ENCODE peak calls at places on chromosomes 13 and 19, in nine cellular contexts. Z, E, Y, F, A, G, I, L and P are unnamed samples.

GRCh38 chr13:111941845-111942447 is 125.0 kb upstream of the SOX1 start:
- DNase-seq in Y (no peak), E (no peak), G (no peak), A (no peak), L (no peak), F (no peak), Z (no peak), I (no peak), P (no peak)

GRCh38 chr19:416416-416815 is 7.5 kb upstream of the C2CD4C start:
- DNase-seq in E (no peak), A (no peak), F (no peak), L (no peak), Z (no peak), Y (no peak), G (no peak), I (no peak), P (no peak)

GRCh38 chr13:96581741-96582140 is 412.5 kb downstream of the OXGR1 start:
- DNase-seq in G (no peak), E (no peak), F (no peak), I (no peak), A (no peak), Z (no peak), Y (no peak), L (no peak), P (no peak)

GRCh38 chr13:76516013-76516412 is 370.2 kb downstream of the KCTD12 start:
- DNase-seq in I (peak; percentile 89), A (no peak), L (no peak), E (peak; percentile 95), Y (peak; percentile 3), G (no peak), Z (no peak), F (peak; percentile 45), P (no peak)

GRCh38 chr13:107835339-107836018 is 379.9 kb downstream of the LIG4 start:
- DNase-seq in G (no peak), F (no peak), Y (peak; percentile 26), E (peak; percentile 3), A (no peak), L (no peak), Z (no peak), I (peak; percentile 48), P (no peak)

GRCh38 chr19:55646889-55647731 is 902 bp upstream of the CCDC106 start:
- DNase-seq in L (no peak), E (no peak), I (no peak), Z (no peak), F (no peak), Y (no peak), A (no peak), G (no peak), P (no peak)

GRCh38 chr13:46058268-46058667 is 5.7 kb upstream of the ZC3H13 start:
- DNase-seq in F (no peak), Z (no peak), E (no peak), L (no peak), Y (no peak), I (no peak), G (no peak), A (no peak), P (no peak)

GRCh38 chr13:49655906-49656305 is 27.6 kb downstream of the ARL11 start:
- DNase-seq in Y (no peak), A (no peak), G (no peak), E (peak; percentile 38), I (peak; percentile 53), Z (no peak), F (no peak), L (no peak), P (no peak)

GRCh38 chr13:75792526-75793187 is 156.5 kb downstream of the LMO7 start:
- DNase-seq in F (no peak), Y (peak; percentile 9), A (no peak), G (peak; percentile 27), Z (no peak), I (no peak), L (no peak), E (peak; percentile 48), P (no peak)

GRCh38 chr13:51626749-51627148 is 42.5 kb downstream of the WDFY2 start:
- DNase-seq in Z (no peak), I (no peak), E (peak; percentile 52), F (no peak), Y (no peak), L (no peak), G (no peak), A (no peak), P (no peak)

GRCh38 chr13:33249066-33249465 is 36.5 kb downstream of the STARD13 start:
- DNase-seq in G (no peak), E (peak; percentile 47), A (no peak), L (no peak), F (no peak), I (peak; percentile 79), Z (no peak), Y (no peak), P (no peak)

GRCh38 chr13:77475345-77476084 is 60.0 kb upstream of the SCEL start:
- DNase-seq in I (no peak), G (no peak), A (no peak), L (no peak), Z (no peak), E (no peak), F (no peak), Y (no peak), P (no peak)

GRCh38 chr13:51928231-51928630 is 66.5 kb downstream of the CCDC70 start:
- DNase-seq in Y (no peak), G (no peak), I (no peak), L (no peak), Z (no peak), F (no peak), E (no peak), A (no peak), P (no peak)

GRCh38 chr13:102089177-102089576 is 312.7 kb downstream of the FGF14 start:
- DNase-seq in Y (no peak), Z (no peak), F (no peak), A (no peak), E (peak; percentile 52), G (no peak), L (no peak), I (peak; percentile 19), P (no peak)
- TF ChIP-seq CTCF in Y (no peak), Z (peak; percentile 27), F (no peak), A (no peak), E (no peak), G (no peak), L (no peak), I (peak; percentile 21), P (no peak)

GRCh38 chr19:18488403-18488723 is 33.5 kb downstream of the ELL start:
- DNase-seq in I (no peak), L (no peak), F (no peak), G (no peak), Z (no peak), A (no peak), Y (peak; percentile 14), E (peak; percentile 49), P (no peak)
- TF ChIP-seq CTCF in I (peak; percentile 10), L (no peak), F (peak; percentile 26), G (no peak), Z (no peak), A (peak; percentile 48), Y (no peak), E (peak; percentile 29), P (no peak)

GRCh38 chr13:102487330-102487729 is 85.5 kb upstream of the FGF14 start:
- DNase-seq in I (peak; percentile 7), Y (no peak), L (no peak), E (no peak), F (no peak), A (no peak), Z (no peak), G (no peak), P (no peak)

DNA sequence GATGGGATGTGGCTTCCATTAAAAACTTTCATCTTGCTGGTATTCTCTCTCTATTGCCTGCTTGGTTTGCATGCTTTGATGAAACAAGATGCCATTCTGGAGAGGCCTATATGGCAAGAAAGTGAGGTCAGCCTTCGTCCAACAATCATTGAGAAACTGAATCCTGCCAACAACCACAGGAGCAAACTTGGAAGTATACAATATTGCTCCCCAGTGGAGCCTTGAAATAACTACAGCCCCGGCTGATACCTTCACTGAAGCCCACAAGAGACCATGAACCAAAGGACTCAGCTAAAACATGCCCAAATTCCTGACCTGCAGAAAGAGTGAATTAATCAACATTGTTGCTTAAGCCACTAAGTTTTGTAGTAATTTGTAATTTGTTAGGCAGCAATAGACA is 82.5 kb upstream of the FGF14 start:
- DNase-seq in G (no peak), E (peak; percentile 9), I (peak; percentile 54), L (no peak), F (no peak), Z (peak; percentile 56), A (no peak), Y (no peak), P (no peak)
- TF ChIP-seq CTCF in G (no peak), E (no peak), I (peak; percentile 46), L (no peak), F (no peak), Z (peak; percentile 36), A (no peak), Y (no peak), P (no peak)

DNA sequence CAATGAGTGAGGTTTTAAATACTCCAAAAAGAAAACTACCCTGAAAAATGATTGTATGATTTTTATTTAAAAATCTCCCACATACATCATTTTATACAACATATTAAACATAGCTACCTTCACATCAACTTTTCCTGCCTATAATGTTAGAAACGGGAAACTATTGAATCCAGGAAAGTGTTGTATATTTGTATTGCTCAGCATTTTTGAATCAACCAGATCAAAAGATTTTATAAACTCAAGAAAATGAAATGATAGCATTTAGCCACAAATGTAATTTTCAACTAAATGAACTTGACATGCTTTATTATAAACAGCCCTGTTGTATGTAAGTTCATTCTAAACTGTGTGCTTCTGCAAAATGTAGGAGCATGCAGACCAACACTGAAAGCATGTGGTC is 124.6 kb upstream of the SLC10A2 start:
- DNase-seq in F (no peak), Y (no peak), G (no peak), Z (no peak), E (no peak), I (no peak), A (no peak), L (no peak), P (no peak)
- TF ChIP-seq CTCF in F (no peak), Y (no peak), G (no peak), Z (no peak), E (no peak), I (no peak), A (no peak), L (no peak), P (no peak)